ENCODE peak calls at places on chromosomes 13 and 19, in ten cellular contexts. One of them, this sample, is unnamed.

GRCh38 chr13:20721454-20722357 is 18.2 kb downstream of the IL17D start:
- DNase-seq in iris pigment epithelial cell: peak; percentile 72
- DNase-seq in activated naive CD4-positive, alpha-beta T cell: no peak
- DNase-seq in NCI-H510A: no peak
- DNase-seq in T-helper 1 cell: no peak
- DNase-seq in A673: peak; percentile 46
- DNase-seq in epithelial cell of esophagus: peak; percentile 65
- DNase-seq in activated T-cell treated with anti-CD3 and anti-CD28 coated beads, Interleukin-2, amount 50 U/mL, for 72 hours: peak; percentile 33
- DNase-seq in stimulated activated CD4-positive, alpha-beta T cell treated with anti-CD3 and anti-CD28 coated beads, TNF-alpha, amount 100 ng/mL, for 48 hours: no peak
- DNase-seq in adipocyte: peak; percentile 72
- DNase-seq in this sample: peak; percentile 44

GRCh38 chr13:97295279-97296182 is 73.4 kb downstream of the MBNL2 start:
- DNase-seq in NCI-H510A: no peak
- DNase-seq in A673: no peak
- DNase-seq in iris pigment epithelial cell: peak; percentile 68
- DNase-seq in adipocyte: peak; percentile 55
- DNase-seq in activated naive CD4-positive, alpha-beta T cell: no peak
- DNase-seq in activated T-cell treated with anti-CD3 and anti-CD28 coated beads, Interleukin-2, amount 50 U/mL, for 72 hours: no peak
- DNase-seq in T-helper 1 cell: no peak
- DNase-seq in epithelial cell of esophagus: peak; percentile 72
- DNase-seq in stimulated activated CD4-positive, alpha-beta T cell treated with anti-CD3 and anti-CD28 coated beads, TNF-alpha, amount 100 ng/mL, for 48 hours: no peak
- DNase-seq in this sample: no peak

GRCh38 chr19:52492201-52492960 is 35.1 kb upstream of the ZNF808 start:
- DNase-seq in A673: no peak
- DNase-seq in adipocyte: no peak
- DNase-seq in activated naive CD4-positive, alpha-beta T cell: no peak
- DNase-seq in T-helper 1 cell: no peak
- DNase-seq in activated T-cell treated with anti-CD3 and anti-CD28 coated beads, Interleukin-2, amount 50 U/mL, for 72 hours: peak; percentile 33
- DNase-seq in epithelial cell of esophagus: peak; percentile 2
- DNase-seq in iris pigment epithelial cell: no peak
- DNase-seq in NCI-H510A: no peak
- DNase-seq in stimulated activated CD4-positive, alpha-beta T cell treated with anti-CD3 and anti-CD28 coated beads, TNF-alpha, amount 100 ng/mL, for 48 hours: no peak
- DNase-seq in this sample: no peak

GRCh38 chr13:73519720-73520119 is 460.9 kb downstream of the KLF5 start:
- DNase-seq in epithelial cell of esophagus: no peak
- DNase-seq in NCI-H510A: no peak
- DNase-seq in activated T-cell treated with anti-CD3 and anti-CD28 coated beads, Interleukin-2, amount 50 U/mL, for 72 hours: no peak
- DNase-seq in activated naive CD4-positive, alpha-beta T cell: no peak
- DNase-seq in stimulated activated CD4-positive, alpha-beta T cell treated with anti-CD3 and anti-CD28 coated beads, TNF-alpha, amount 100 ng/mL, for 48 hours: no peak
- DNase-seq in A673: no peak
- DNase-seq in adipocyte: no peak
- DNase-seq in T-helper 1 cell: no peak
- DNase-seq in iris pigment epithelial cell: no peak
- DNase-seq in this sample: no peak

GRCh38 chr19:21482863-21483276 is 22.5 kb upstream of the ZNF429 start:
- DNase-seq in NCI-H510A: no peak
- DNase-seq in iris pigment epithelial cell: peak; percentile 44
- DNase-seq in epithelial cell of esophagus: peak; percentile 29
- DNase-seq in A673: peak; percentile 21
- DNase-seq in stimulated activated CD4-positive, alpha-beta T cell treated with anti-CD3 and anti-CD28 coated beads, TNF-alpha, amount 100 ng/mL, for 48 hours: peak; percentile 47
- DNase-seq in adipocyte: peak; percentile 41
- DNase-seq in activated T-cell treated with anti-CD3 and anti-CD28 coated beads, Interleukin-2, amount 50 U/mL, for 72 hours: peak; percentile 50
- DNase-seq in T-helper 1 cell: peak; percentile 50
- DNase-seq in activated naive CD4-positive, alpha-beta T cell: no peak
- DNase-seq in this sample: peak; percentile 52

GRCh38 chr13:20492641-20493040 is 33.0 kb downstream of the CRYL1 start:
- DNase-seq in NCI-H510A: no peak
- DNase-seq in adipocyte: peak; percentile 47
- DNase-seq in activated T-cell treated with anti-CD3 and anti-CD28 coated beads, Interleukin-2, amount 50 U/mL, for 72 hours: peak; percentile 61
- DNase-seq in epithelial cell of esophagus: peak; percentile 55
- DNase-seq in T-helper 1 cell: no peak
- DNase-seq in activated naive CD4-positive, alpha-beta T cell: no peak
- DNase-seq in A673: peak; percentile 49
- DNase-seq in stimulated activated CD4-positive, alpha-beta T cell treated with anti-CD3 and anti-CD28 coated beads, TNF-alpha, amount 100 ng/mL, for 48 hours: peak; percentile 32
- DNase-seq in iris pigment epithelial cell: peak; percentile 50
- DNase-seq in this sample: no peak

GRCh38 chr13:51726446-51727185 is 77.3 kb downstream of the DHRS12 start:
- DNase-seq in T-helper 1 cell: no peak
- DNase-seq in NCI-H510A: no peak
- DNase-seq in A673: no peak
- DNase-seq in activated naive CD4-positive, alpha-beta T cell: no peak
- DNase-seq in iris pigment epithelial cell: peak; percentile 82
- DNase-seq in epithelial cell of esophagus: peak; percentile 33
- DNase-seq in activated T-cell treated with anti-CD3 and anti-CD28 coated beads, Interleukin-2, amount 50 U/mL, for 72 hours: no peak
- DNase-seq in adipocyte: peak; percentile 92
- DNase-seq in stimulated activated CD4-positive, alpha-beta T cell treated with anti-CD3 and anti-CD28 coated beads, TNF-alpha, amount 100 ng/mL, for 48 hours: no peak
- DNase-seq in this sample: no peak

GRCh38 chr13:77861716-77862115 is 56.9 kb downstream of the EDNRB start:
- DNase-seq in stimulated activated CD4-positive, alpha-beta T cell treated with anti-CD3 and anti-CD28 coated beads, TNF-alpha, amount 100 ng/mL, for 48 hours: no peak
- DNase-seq in iris pigment epithelial cell: no peak
- DNase-seq in adipocyte: peak; percentile 20
- DNase-seq in activated T-cell treated with anti-CD3 and anti-CD28 coated beads, Interleukin-2, amount 50 U/mL, for 72 hours: no peak
- DNase-seq in A673: no peak
- DNase-seq in activated naive CD4-positive, alpha-beta T cell: no peak
- DNase-seq in NCI-H510A: no peak
- DNase-seq in epithelial cell of esophagus: no peak
- DNase-seq in T-helper 1 cell: no peak
- DNase-seq in this sample: no peak

GRCh38 chr19:43480574-43480973 is 15.2 kb upstream of the LYPD3 start:
- DNase-seq in activated naive CD4-positive, alpha-beta T cell: no peak
- DNase-seq in stimulated activated CD4-positive, alpha-beta T cell treated with anti-CD3 and anti-CD28 coated beads, TNF-alpha, amount 100 ng/mL, for 48 hours: no peak
- DNase-seq in A673: no peak
- DNase-seq in iris pigment epithelial cell: no peak
- DNase-seq in activated T-cell treated with anti-CD3 and anti-CD28 coated beads, Interleukin-2, amount 50 U/mL, for 72 hours: no peak
- DNase-seq in epithelial cell of esophagus: no peak
- DNase-seq in NCI-H510A: no peak
- DNase-seq in adipocyte: no peak
- DNase-seq in T-helper 1 cell: no peak
- DNase-seq in this sample: no peak

GRCh38 chr19:51166846-51167490 is 24.9 kb downstream of the SIGLEC7 start:
- DNase-seq in T-helper 1 cell: no peak
- DNase-seq in activated T-cell treated with anti-CD3 and anti-CD28 coated beads, Interleukin-2, amount 50 U/mL, for 72 hours: peak; percentile 27
- DNase-seq in iris pigment epithelial cell: no peak
- DNase-seq in epithelial cell of esophagus: no peak
- DNase-seq in A673: no peak
- DNase-seq in activated naive CD4-positive, alpha-beta T cell: no peak
- DNase-seq in adipocyte: no peak
- DNase-seq in stimulated activated CD4-positive, alpha-beta T cell treated with anti-CD3 and anti-CD28 coated beads, TNF-alpha, amount 100 ng/mL, for 48 hours: no peak
- DNase-seq in NCI-H510A: no peak
- DNase-seq in this sample: no peak

GRCh38 chr13:24076124-24076523 is 84.4 kb upstream of the SPATA13 start:
- DNase-seq in adipocyte: no peak
- DNase-seq in activated naive CD4-positive, alpha-beta T cell: no peak
- DNase-seq in activated T-cell treated with anti-CD3 and anti-CD28 coated beads, Interleukin-2, amount 50 U/mL, for 72 hours: no peak
- DNase-seq in NCI-H510A: no peak
- DNase-seq in stimulated activated CD4-positive, alpha-beta T cell treated with anti-CD3 and anti-CD28 coated beads, TNF-alpha, amount 100 ng/mL, for 48 hours: no peak
- DNase-seq in A673: no peak
- DNase-seq in T-helper 1 cell: no peak
- DNase-seq in iris pigment epithelial cell: no peak
- DNase-seq in epithelial cell of esophagus: no peak
- DNase-seq in this sample: no peak

GRCh38 chr13:51518847-51519246 is 65.4 kb upstream of the WDFY2 start:
- DNase-seq in NCI-H510A: no peak
- DNase-seq in adipocyte: peak; percentile 50
- DNase-seq in T-helper 1 cell: no peak
- DNase-seq in activated naive CD4-positive, alpha-beta T cell: no peak
- DNase-seq in stimulated activated CD4-positive, alpha-beta T cell treated with anti-CD3 and anti-CD28 coated beads, TNF-alpha, amount 100 ng/mL, for 48 hours: peak; percentile 14
- DNase-seq in activated T-cell treated with anti-CD3 and anti-CD28 coated beads, Interleukin-2, amount 50 U/mL, for 72 hours: peak; percentile 22
- DNase-seq in A673: peak; percentile 87
- DNase-seq in epithelial cell of esophagus: peak; percentile 82
- DNase-seq in iris pigment epithelial cell: no peak
- DNase-seq in this sample: no peak

GRCh38 chr13:34857561-34857960 is 84.5 kb upstream of the NBEA start:
- DNase-seq in activated T-cell treated with anti-CD3 and anti-CD28 coated beads, Interleukin-2, amount 50 U/mL, for 72 hours: no peak
- DNase-seq in iris pigment epithelial cell: no peak
- DNase-seq in A673: no peak
- DNase-seq in NCI-H510A: no peak
- DNase-seq in T-helper 1 cell: no peak
- DNase-seq in adipocyte: no peak
- DNase-seq in epithelial cell of esophagus: no peak
- DNase-seq in stimulated activated CD4-positive, alpha-beta T cell treated with anti-CD3 and anti-CD28 coated beads, TNF-alpha, amount 100 ng/mL, for 48 hours: no peak
- DNase-seq in activated naive CD4-positive, alpha-beta T cell: no peak
- DNase-seq in this sample: no peak

GRCh38 chr19:45071545-45071938 is 4.7 kb downstream of the ZNF296 start:
- DNase-seq in activated naive CD4-positive, alpha-beta T cell: no peak
- DNase-seq in T-helper 1 cell: no peak
- DNase-seq in A673: no peak
- DNase-seq in NCI-H510A: no peak
- DNase-seq in epithelial cell of esophagus: no peak
- DNase-seq in stimulated activated CD4-positive, alpha-beta T cell treated with anti-CD3 and anti-CD28 coated beads, TNF-alpha, amount 100 ng/mL, for 48 hours: no peak
- DNase-seq in activated T-cell treated with anti-CD3 and anti-CD28 coated beads, Interleukin-2, amount 50 U/mL, for 72 hours: no peak
- DNase-seq in iris pigment epithelial cell: no peak
- DNase-seq in adipocyte: no peak
- DNase-seq in this sample: no peak

GRCh38 chr19:34838248-34838647 is 65.2 kb upstream of the ZNF599 start:
- DNase-seq in NCI-H510A: no peak
- DNase-seq in T-helper 1 cell: no peak
- DNase-seq in iris pigment epithelial cell: peak; percentile 29
- DNase-seq in stimulated activated CD4-positive, alpha-beta T cell treated with anti-CD3 and anti-CD28 coated beads, TNF-alpha, amount 100 ng/mL, for 48 hours: no peak
- DNase-seq in A673: peak; percentile 22
- DNase-seq in epithelial cell of esophagus: peak; percentile 29
- DNase-seq in adipocyte: no peak
- DNase-seq in activated T-cell treated with anti-CD3 and anti-CD28 coated beads, Interleukin-2, amount 50 U/mL, for 72 hours: no peak
- DNase-seq in activated naive CD4-positive, alpha-beta T cell: no peak
- DNase-seq in this sample: no peak

GRCh38 chr13:53250272-53250875 is 221.8 kb downstream of the OLFM4 start:
- DNase-seq in T-helper 1 cell: no peak
- DNase-seq in iris pigment epithelial cell: peak; percentile 69
- DNase-seq in stimulated activated CD4-positive, alpha-beta T cell treated with anti-CD3 and anti-CD28 coated beads, TNF-alpha, amount 100 ng/mL, for 48 hours: no peak
- DNase-seq in epithelial cell of esophagus: peak; percentile 76
- DNase-seq in NCI-H510A: peak; percentile 17
- DNase-seq in A673: peak; percentile 85
- DNase-seq in activated naive CD4-positive, alpha-beta T cell: no peak
- DNase-seq in adipocyte: peak; percentile 88
- DNase-seq in activated T-cell treated with anti-CD3 and anti-CD28 coated beads, Interleukin-2, amount 50 U/mL, for 72 hours: peak; percentile 1
- DNase-seq in this sample: no peak

GRCh38 chr19:55541091-55541490 is 4.2 kb upstream of the SBK2 start:
- DNase-seq in activated T-cell treated with anti-CD3 and anti-CD28 coated beads, Interleukin-2, amount 50 U/mL, for 72 hours: no peak
- DNase-seq in stimulated activated CD4-positive, alpha-beta T cell treated with anti-CD3 and anti-CD28 coated beads, TNF-alpha, amount 100 ng/mL, for 48 hours: no peak
- DNase-seq in iris pigment epithelial cell: no peak
- DNase-seq in adipocyte: no peak
- DNase-seq in A673: no peak
- DNase-seq in activated naive CD4-positive, alpha-beta T cell: no peak
- DNase-seq in epithelial cell of esophagus: no peak
- DNase-seq in NCI-H510A: no peak
- DNase-seq in T-helper 1 cell: no peak
- DNase-seq in this sample: no peak

GRCh38 chr13:48437381-48437780 is 24.5 kb upstream of the LPAR6 start:
- DNase-seq in activated T-cell treated with anti-CD3 and anti-CD28 coated beads, Interleukin-2, amount 50 U/mL, for 72 hours: no peak
- DNase-seq in epithelial cell of esophagus: peak; percentile 62
- DNase-seq in activated naive CD4-positive, alpha-beta T cell: no peak
- DNase-seq in A673: peak; percentile 16
- DNase-seq in NCI-H510A: no peak
- DNase-seq in iris pigment epithelial cell: peak; percentile 64
- DNase-seq in T-helper 1 cell: no peak
- DNase-seq in stimulated activated CD4-positive, alpha-beta T cell treated with anti-CD3 and anti-CD28 coated beads, TNF-alpha, amount 100 ng/mL, for 48 hours: no peak
- DNase-seq in adipocyte: peak; percentile 18
- DNase-seq in this sample: no peak

GRCh38 chr13:99027260-99027659 is 49.4 kb upstream of the DOCK9 start:
- DNase-seq in T-helper 1 cell: no peak
- DNase-seq in A673: no peak
- DNase-seq in epithelial cell of esophagus: no peak
- DNase-seq in adipocyte: no peak
- DNase-seq in NCI-H510A: no peak
- DNase-seq in stimulated activated CD4-positive, alpha-beta T cell treated with anti-CD3 and anti-CD28 coated beads, TNF-alpha, amount 100 ng/mL, for 48 hours: no peak
- DNase-seq in activated T-cell treated with anti-CD3 and anti-CD28 coated beads, Interleukin-2, amount 50 U/mL, for 72 hours: peak; percentile 68
- DNase-seq in activated naive CD4-positive, alpha-beta T cell: no peak
- DNase-seq in iris pigment epithelial cell: no peak
- DNase-seq in this sample: no peak

GRCh38 chr13:32969516-32969941 is 46.7 kb upstream of the KL start:
- DNase-seq in iris pigment epithelial cell: peak; percentile 80
- DNase-seq in NCI-H510A: no peak
- DNase-seq in T-helper 1 cell: no peak
- DNase-seq in activated T-cell treated with anti-CD3 and anti-CD28 coated beads, Interleukin-2, amount 50 U/mL, for 72 hours: no peak
- DNase-seq in adipocyte: peak; percentile 75
- DNase-seq in stimulated activated CD4-positive, alpha-beta T cell treated with anti-CD3 and anti-CD28 coated beads, TNF-alpha, amount 100 ng/mL, for 48 hours: no peak
- DNase-seq in A673: peak; percentile 25
- DNase-seq in epithelial cell of esophagus: no peak
- DNase-seq in activated naive CD4-positive, alpha-beta T cell: no peak
- DNase-seq in this sample: no peak